ENCODE peak calls at places on chromosome 2, in six cellular contexts. P, F, L, R, G and S are unnamed samples.

GRCh38 chr2:240997141-240997855 is 1.1 kb upstream of the SNED1 start:
- DNase-seq in P (no peak), F (no peak), L (peak), R (peak), G (no peak), S (no peak)

GRCh38 chr2:158637357-158637756 is 157.8 kb upstream of the DAPL1 start:
- DNase-seq in P (no peak), F (no peak), L (no peak), R (no peak), G (no peak), S (no peak)

GRCh38 chr2:139617747-139618146 is 837.6 kb upstream of the NXPH2 start:
- DNase-seq in P (no peak), F (no peak), L (no peak), R (no peak), G (no peak), S (no peak)

GRCh38 chr2:2827691-2828315 is 496.7 kb upstream of the MYT1L start:
- DNase-seq in P (no peak), F (no peak), L (no peak), R (peak), G (no peak), S (no peak)

GRCh38 chr2:58906151-58906645 is 665.1 kb upstream of the FANCL start:
- DNase-seq in P (no peak), F (no peak), L (no peak), R (no peak), G (no peak), S (no peak)

GRCh38 chr2:169637620-169638019 is 53.5 kb downstream of the PPIG start:
- DNase-seq in P (no peak), F (no peak), L (peak), R (no peak), G (no peak), S (no peak)

GRCh38 chr2:190627881-190628412 is 20.9 kb upstream of the NAB1 start:
- DNase-seq in P (peak), F (no peak), L (no peak), R (no peak), G (no peak), S (peak)

GRCh38 chr2:62698653-62699052 is 6.9 kb upstream of the EHBP1 start:
- DNase-seq in P (no peak), F (no peak), L (no peak), R (no peak), G (no peak), S (no peak)

GRCh38 chr2:225040862-225041209 is 1.4 kb downstream of the DOCK10 start:
- DNase-seq in P (peak), F (no peak), L (no peak), R (no peak), G (no peak), S (no peak)

GRCh38 chr2:101135412-101136296 is 15.5 kb downstream of the TBC1D8 start:
- DNase-seq in P (peak), F (no peak), L (peak), R (no peak), G (no peak), S (peak)

GRCh38 chr2:162085090-162085891 is 11.3 kb upstream of the DPP4 start:
- DNase-seq in P (no peak), F (no peak), L (peak), R (no peak), G (no peak), S (no peak)

GRCh38 chr2:182132605-182133004 is 147.0 kb downstream of the PPP1R1C start:
- DNase-seq in P (no peak), F (no peak), L (no peak), R (no peak), G (no peak), S (no peak)

GRCh38 chr2:162198239-162198638 is 45.0 kb downstream of the FAP start:
- DNase-seq in P (no peak), F (no peak), L (no peak), R (no peak), G (no peak), S (peak)

GRCh38 chr2:128381001-128381938 is 62.6 kb upstream of the HS6ST1 start:
- DNase-seq in P (peak), F (no peak), L (peak), R (no peak), G (no peak), S (no peak)

GRCh38 chr2:207337234-207338219 is 171.8 kb upstream of the KLF7 start:
- DNase-seq in P (no peak), F (no peak), L (no peak), R (no peak), G (peak), S (no peak)

GRCh38 chr2:120346667-120347358 is 877 bp downstream of the INHBB start:
- DNase-seq in P (peak), F (no peak), L (no peak), R (peak), G (no peak), S (peak)

GRCh38 chr2:190216829-190217228 is 102.8 kb downstream of the HIBCH start:
- DNase-seq in P (peak), F (no peak), L (peak), R (peak), G (peak), S (peak)

GRCh38 chr2:120990451-120990871 is 254.8 kb downstream of the GLI2 start:
- DNase-seq in P (no peak), F (no peak), L (no peak), R (peak), G (no peak), S (no peak)

GRCh38 chr2:43818761-43819160 is 19.9 kb downstream of the ABCG5 start:
- DNase-seq in P (no peak), F (no peak), L (no peak), R (no peak), G (peak), S (no peak)

GRCh38 chr2:237696471-237696870 is 69.1 kb downstream of the LRRFIP1 start:
- DNase-seq in P (no peak), F (no peak), L (no peak), R (no peak), G (no peak), S (no peak)

GRCh38 chr2:38515155-38516074 is 87.3 kb downstream of the HNRNPLL start:
- DNase-seq in P (no peak), F (no peak), L (no peak), R (no peak), G (peak), S (no peak)
- TF ChIP-seq CREB1 in P (no peak), F (no peak), L (no peak), R (no peak), G (peak), S (no peak)

GRCh38 chr2:72847916-72848315 is 22.1 kb upstream of the EXOC6B start:
- DNase-seq in P (no peak), F (no peak), L (no peak), R (no peak), G (no peak), S (no peak)

GRCh38 chr2:72846171-72847095 is 20.6 kb upstream of the EXOC6B start:
- DNase-seq in P (no peak), F (no peak), L (no peak), R (no peak), G (no peak), S (no peak)

GRCh38 chr2:72848436-72848835 is 22.6 kb upstream of the EXOC6B start:
- DNase-seq in P (no peak), F (no peak), L (no peak), R (no peak), G (no peak), S (no peak)

DNA sequence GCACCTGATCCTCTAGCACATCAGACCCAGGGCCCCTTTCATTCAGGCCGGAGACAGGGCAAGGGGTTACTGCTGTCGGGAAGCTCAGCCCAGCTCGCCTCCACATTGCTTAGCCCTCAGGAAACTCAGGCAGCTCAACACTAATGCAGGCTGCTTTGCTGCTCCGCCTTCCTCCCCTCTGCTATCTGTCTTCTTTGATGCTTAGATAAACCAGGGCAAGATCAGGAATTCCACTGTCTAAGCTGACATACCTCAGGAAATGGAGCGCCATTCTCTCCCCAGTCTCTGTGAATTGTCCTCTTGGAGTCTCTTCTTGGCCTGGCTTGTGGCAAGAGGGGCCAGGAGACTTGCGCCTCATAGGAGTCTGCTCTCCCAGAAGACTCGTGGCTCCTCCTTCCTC is 25.5 kb upstream of the EXOC6B start:
- DNase-seq in P (no peak), F (no peak), L (peak), R (no peak), G (no peak), S (peak)
- TF ChIP-seq CREB1 in P (no peak), F (no peak), L (no peak), R (no peak), G (no peak), S (no peak)

DNA sequence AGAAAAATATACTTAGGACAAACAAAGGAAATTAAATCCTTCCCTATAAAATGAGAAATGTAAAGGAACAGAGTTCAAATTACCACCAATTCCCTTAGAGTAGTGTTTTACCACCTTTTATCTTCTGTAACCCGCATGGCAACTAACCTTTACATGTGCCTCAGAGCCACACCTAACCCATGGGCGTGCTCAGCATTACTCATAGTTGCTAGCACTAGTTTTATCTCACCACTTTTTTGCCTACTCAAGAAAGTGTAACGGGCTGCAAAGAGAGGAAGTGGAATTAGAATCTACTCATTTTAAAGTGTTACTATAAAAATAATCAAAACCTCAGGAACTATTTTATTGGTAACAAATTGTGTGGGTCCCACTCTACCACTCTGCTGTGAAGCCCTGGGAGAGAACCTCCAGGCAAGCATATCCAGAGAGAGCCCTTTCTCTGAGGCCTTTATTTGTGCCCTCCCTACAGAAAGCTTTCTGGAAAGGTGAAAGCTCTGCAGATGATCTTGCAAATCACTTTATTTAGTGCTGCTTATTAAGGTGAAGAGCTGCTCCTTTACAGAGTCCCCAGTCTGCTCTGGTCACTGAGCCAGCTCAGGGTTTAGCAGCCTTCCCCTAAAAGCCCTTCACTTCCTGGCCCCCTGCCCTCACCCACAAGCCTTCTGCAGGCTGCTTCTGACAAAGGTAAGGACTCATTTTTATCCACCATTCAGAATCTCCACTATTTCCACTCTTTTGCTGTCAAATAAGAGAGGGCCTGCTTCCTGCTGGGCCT is 98.8 kb downstream of the TRABD2A start:
- DNase-seq in P (no peak), F (no peak), L (no peak), R (no peak), G (no peak), S (peak)
- TF ChIP-seq CREB1 in P (no peak), F (no peak), L (no peak), R (no peak), G (no peak), S (no peak)

GRCh38 chr2:23294238-23294637 is 90.7 kb upstream of the KLHL29 start:
- DNase-seq in P (no peak), F (no peak), L (no peak), R (no peak), G (no peak), S (peak)

GRCh38 chr2:23292024-23292423 is 93.0 kb upstream of the KLHL29 start:
- DNase-seq in P (no peak), F (no peak), L (no peak), R (no peak), G (no peak), S (no peak)

GRCh38 chr2:23293756-23294155 is 91.2 kb upstream of the KLHL29 start:
- DNase-seq in P (no peak), F (no peak), L (no peak), R (no peak), G (no peak), S (no peak)

GRCh38 chr2:23291274-23291673 is 93.7 kb upstream of the KLHL29 start:
- DNase-seq in P (no peak), F (no peak), L (no peak), R (no peak), G (no peak), S (no peak)

DNA sequence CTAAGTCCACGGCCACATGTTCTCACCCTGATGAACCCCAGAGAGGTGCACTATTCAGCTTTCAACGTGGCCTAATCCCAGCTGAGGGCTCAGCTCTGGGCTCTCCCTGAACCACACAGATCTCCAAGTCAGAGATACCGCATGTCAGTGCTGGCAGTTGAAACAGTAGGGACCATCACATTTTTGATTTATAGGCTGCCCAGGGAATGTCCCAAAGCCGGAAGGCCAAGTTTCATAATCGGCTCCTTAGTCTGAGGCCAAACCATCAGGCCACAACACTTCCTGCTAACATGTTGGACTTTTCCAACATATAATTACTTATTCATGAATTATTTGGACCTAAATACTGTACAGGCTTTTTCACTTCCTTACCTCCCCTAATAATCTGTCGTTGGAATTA is 91.9 kb upstream of the KLHL29 start:
- DNase-seq in P (no peak), F (no peak), L (no peak), R (no peak), G (no peak), S (no peak)
- TF ChIP-seq CREB1 in P (no peak), F (no peak), L (no peak), R (no peak), G (no peak), S (no peak)

GRCh38 chr2:65485839-65486238 is 53.4 kb upstream of the SPRED2 start:
- DNase-seq in P (no peak), F (no peak), L (no peak), R (no peak), G (no peak), S (no peak)
- TF ChIP-seq CREB1 in P (no peak), F (no peak), L (no peak), R (no peak), G (no peak), S (no peak)

DNA sequence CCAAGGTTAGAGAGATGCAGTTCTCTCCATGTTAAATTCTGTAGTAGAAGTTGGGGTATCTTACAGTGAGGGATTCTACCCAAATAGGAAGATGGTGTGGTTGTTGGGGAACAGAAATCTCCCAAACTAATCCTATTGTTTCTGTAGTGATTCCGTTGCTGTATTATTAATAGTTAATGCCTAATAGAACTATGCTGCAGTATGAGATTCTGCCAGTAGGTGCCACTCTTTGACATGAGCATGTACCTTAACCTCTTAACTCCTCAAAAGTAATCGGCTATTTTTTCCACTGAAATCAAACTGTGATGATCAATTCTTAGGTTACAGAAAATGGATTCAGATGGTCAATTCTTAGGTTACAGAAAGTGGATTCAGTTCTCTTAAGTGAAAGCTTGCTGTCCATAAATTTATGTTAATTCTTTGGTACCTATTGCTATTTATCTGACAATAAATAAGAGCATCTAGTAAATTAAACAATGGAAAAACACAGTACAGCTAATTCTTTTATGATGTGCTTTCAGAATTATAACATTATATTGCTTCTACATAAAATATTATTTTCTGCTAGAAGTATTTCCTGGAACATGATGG is 97.9 kb upstream of the DLX2 start:
- DNase-seq in P (peak), F (no peak), L (no peak), R (peak), G (peak), S (peak)
- TF ChIP-seq CREB1 in P (no peak), F (no peak), L (no peak), R (no peak), G (no peak), S (no peak)

GRCh38 chr2:177740718-177741117 is 331.9 kb downstream of the PDE11A start:
- DNase-seq in P (no peak), F (no peak), L (no peak), R (no peak), G (no peak), S (no peak)
- TF ChIP-seq CREB1 in P (no peak), F (no peak), L (no peak), R (no peak), G (no peak), S (no peak)

DNA sequence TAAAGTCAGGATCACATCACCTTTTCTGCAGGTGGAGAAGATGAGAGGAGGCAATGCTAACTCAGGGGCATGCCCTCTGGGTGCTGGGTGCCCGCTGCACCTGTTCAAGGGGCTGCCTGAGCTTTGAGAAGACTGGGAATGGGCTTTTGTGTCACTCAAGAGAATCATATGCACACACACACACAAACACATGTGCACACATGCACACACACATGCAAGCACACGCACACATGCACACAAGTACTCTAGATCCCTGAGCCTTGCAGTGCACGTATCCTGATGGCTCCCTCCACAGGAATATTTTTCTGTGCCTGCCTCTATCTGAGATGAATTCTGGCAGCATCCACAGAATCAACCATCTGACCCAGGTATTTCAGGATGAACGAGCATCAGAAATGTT is 110.0 kb upstream of the TEX51 start:
- DNase-seq in P (no peak), F (no peak), L (no peak), R (no peak), G (no peak), S (no peak)
- TF ChIP-seq CREB1 in P (no peak), F (no peak), L (no peak), R (no peak), G (no peak), S (no peak)

DNA sequence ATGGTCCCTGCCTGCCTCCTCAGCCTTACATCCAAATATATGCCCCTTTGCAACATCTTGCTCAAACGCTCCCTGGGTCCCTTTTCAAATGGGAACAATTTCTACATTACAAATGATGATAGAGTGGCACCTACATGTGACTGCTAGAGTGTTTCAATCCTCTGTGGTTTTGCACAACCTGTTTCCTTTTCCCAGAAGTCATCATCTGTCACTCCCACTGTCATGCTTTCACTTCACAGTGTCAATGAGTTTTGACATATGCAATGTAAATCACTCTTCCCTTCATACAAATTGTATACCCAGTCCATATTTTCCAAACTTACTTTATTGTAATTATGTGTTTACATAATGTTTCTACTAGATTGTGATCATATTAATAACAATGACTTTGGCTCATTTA is 887.3 kb downstream of the TDRD15 start:
- DNase-seq in P (no peak), F (no peak), L (no peak), R (no peak), G (no peak), S (no peak)
- TF ChIP-seq CREB1 in P (no peak), F (no peak), L (no peak), R (no peak), G (no peak), S (no peak)